ENCODE peak calls at places on chromosomes 1 and 21, in ten cellular contexts. Z is HFF-Myc, X is Peyer's patch, N is colonic mucosa, D is astrocyte of the spinal cord, J is cardiac muscle cell, B is tibial nerve, W is left ventricle myocardium inferior, L is AG04450, V is fibroblast of mammary gland. E is an unnamed sample.

GRCh38 chr1:1082239-1083180 is 8.4 kb upstream of the RNF223 start:
- DNase-seq in Z (no peak), X (peak; percentile 42), N (no peak), D (no peak), J (no peak), B (no peak), W (peak; percentile 13), L (no peak), V (no peak), E (peak; percentile 34)

GRCh38 chr1:18480315-18481189 is at the start of gene KLHDC7A:
- DNase-seq in Z (no peak), X (no peak), N (peak; percentile 46), D (no peak), J (peak; percentile 44), B (no peak), W (no peak), L (no peak), V (no peak), E (no peak)

GRCh38 chr1:113617438-113618141 is 141.7 kb downstream of the PHTF1 start:
- DNase-seq in Z (no peak), X (no peak), N (no peak), D (peak; percentile 42), J (peak; percentile 6), B (no peak), W (no peak), L (no peak), V (peak; percentile 50), E (no peak)

GRCh38 chr21:42925114-42925907 is at the start of gene ERVH48-1:
- DNase-seq in Z (no peak), X (no peak), N (no peak), D (no peak), J (peak; percentile 15), B (no peak), W (no peak), L (no peak), V (no peak), E (no peak)

GRCh38 chr1:44786138-44786840 is 1.7 kb downstream of the BEST4 start:
- DNase-seq in Z (no peak), X (peak; percentile 86), N (peak; percentile 77), D (peak; percentile 74), J (peak; percentile 80), B (no peak), W (peak; percentile 73), L (no peak), V (peak; percentile 58), E (peak; percentile 64)

GRCh38 chr1:49183489-49183888 is 406.8 kb upstream of the BEND5 start:
- DNase-seq in Z (no peak), X (no peak), N (no peak), D (no peak), J (no peak), B (no peak), W (no peak), L (no peak), V (no peak), E (no peak)

GRCh38 chr1:203328714-203329122 is 22.2 kb downstream of the FMOD start:
- DNase-seq in Z (no peak), X (peak; percentile 66), N (peak; percentile 74), D (peak; percentile 82), J (peak; percentile 54), B (no peak), W (no peak), L (no peak), V (no peak), E (peak; percentile 63)

GRCh38 chr1:201476670-201477344 is 7.8 kb upstream of the PHLDA3 start:
- DNase-seq in Z (no peak), X (no peak), N (no peak), D (no peak), J (no peak), B (no peak), W (no peak), L (no peak), V (peak; percentile 54), E (no peak)

GRCh38 chr1:176864211-176864610 is 300.3 kb downstream of the ASTN1 start:
- DNase-seq in Z (no peak), X (no peak), N (no peak), D (no peak), J (no peak), B (no peak), W (no peak), L (no peak), V (no peak), E (no peak)

GRCh38 chr1:163692266-163692665 is 370.5 kb downstream of the NUF2 start:
- DNase-seq in Z (no peak), X (no peak), N (no peak), D (no peak), J (no peak), B (no peak), W (no peak), L (no peak), V (no peak), E (no peak)

GRCh38 chr1:21885236-21886037 is 51.7 kb downstream of the HSPG2 start:
- DNase-seq in Z (no peak), X (no peak), N (no peak), D (no peak), J (no peak), B (no peak), W (no peak), L (no peak), V (no peak), E (no peak)

DNA sequence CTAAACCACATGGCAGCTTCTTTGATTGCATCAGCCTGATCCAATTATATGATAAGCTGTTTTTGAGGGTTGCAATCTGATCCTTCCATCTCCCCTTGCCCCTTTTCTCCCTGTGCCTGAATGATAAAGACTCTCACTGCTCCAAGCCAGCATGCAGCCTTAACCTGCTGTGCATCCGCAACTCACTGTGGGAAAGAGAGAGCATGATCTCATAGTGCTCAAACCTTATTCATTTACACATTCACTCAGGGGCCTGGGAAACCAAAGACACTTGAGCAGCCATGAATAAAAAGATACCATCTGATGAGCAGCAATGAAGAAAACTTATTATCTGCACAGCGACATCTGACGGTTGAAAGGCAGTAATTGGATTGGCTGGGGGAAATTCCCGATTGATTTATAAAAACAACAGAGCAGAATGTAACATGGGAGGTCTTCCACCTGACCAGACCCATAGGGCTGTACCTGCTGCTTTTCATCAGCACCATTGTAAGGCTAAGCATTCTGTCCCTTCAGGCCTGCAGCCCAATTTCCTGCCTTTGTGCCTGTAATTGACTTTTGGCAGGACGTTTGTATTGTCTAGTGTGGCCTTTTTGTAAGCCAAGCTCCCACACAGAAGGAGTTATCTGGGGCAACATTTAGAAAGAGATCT is 62.5 kb downstream of the KIAA0040 start:
- DNase-seq in Z (no peak), X (no peak), N (no peak), D (no peak), J (no peak), B (no peak), W (no peak), L (no peak), V (peak; percentile 22), E (no peak)
- TF ChIP-seq CTCF in Z (no peak), X (no peak), N (no peak), D (no peak), J (no peak), B (no peak), W (no peak), L (no peak), V (no peak), E (no peak)

DNA sequence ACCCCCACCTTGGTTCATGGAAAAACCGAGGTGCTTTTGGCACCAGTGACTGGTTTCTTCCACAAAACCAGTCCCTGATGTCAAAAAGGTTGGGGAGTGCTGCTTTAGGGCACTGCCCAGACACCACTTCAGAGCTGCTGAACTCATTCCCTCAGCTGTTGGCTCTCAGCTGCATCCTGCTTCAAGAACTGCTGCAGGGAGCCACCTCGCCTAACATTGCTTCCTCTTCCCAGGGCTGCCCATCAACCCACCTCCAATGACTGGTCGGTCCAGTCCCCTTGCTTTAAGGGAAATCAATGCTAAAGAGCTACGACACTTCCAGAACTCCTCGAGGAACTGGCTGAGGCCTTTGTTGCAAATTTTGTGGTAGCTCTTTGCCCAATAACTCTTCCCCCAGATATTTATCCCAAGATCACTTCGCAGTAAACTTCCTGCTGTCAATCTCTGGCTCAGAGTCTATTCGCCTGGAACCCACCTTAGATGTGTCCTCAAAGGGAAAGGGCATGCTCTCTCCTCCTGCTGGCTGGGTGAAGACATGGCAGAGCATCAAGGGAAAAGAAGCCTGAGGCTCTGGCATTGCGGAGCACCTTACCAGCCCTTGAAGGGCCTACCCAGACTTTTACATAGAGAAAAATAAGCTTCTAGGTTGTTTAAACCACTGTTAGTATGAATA is 29.0 kb downstream of the C1orf52 start:
- DNase-seq in Z (no peak), X (no peak), N (no peak), D (no peak), J (no peak), B (no peak), W (no peak), L (no peak), V (no peak), E (no peak)
- TF ChIP-seq CTCF in Z (peak; percentile 37), X (peak; percentile 36), N (peak; percentile 12), D (peak; percentile 32), J (peak; percentile 25), B (no peak), W (peak; percentile 26), L (peak; percentile 33), V (peak; percentile 42), E (no peak)

DNA sequence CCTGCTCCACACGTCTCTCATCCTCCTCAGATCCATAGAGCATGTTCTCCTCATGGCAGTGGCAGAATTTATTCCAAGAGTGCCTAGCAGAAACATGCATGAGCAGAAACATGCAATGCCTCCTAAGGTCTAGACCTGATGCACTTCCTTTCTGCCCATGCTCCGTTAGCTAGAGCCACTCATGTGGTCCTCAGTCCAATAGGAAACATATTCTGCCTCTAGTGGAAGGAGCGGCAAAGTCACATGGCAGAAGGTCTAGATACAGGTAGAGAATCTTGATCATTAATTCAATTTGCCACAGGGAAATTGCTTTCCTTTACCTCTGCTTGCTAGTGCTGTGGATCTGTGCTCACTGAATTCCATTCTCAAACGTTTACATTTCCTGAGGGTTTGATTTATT is 130.4 kb downstream of the KIF26B start:
- DNase-seq in Z (no peak), X (no peak), N (no peak), D (no peak), J (no peak), B (no peak), W (no peak), L (no peak), V (no peak), E (no peak)
- TF ChIP-seq CTCF in Z (no peak), X (no peak), N (no peak), D (no peak), J (no peak), B (no peak), W (no peak), L (no peak), V (no peak), E (no peak)

DNA sequence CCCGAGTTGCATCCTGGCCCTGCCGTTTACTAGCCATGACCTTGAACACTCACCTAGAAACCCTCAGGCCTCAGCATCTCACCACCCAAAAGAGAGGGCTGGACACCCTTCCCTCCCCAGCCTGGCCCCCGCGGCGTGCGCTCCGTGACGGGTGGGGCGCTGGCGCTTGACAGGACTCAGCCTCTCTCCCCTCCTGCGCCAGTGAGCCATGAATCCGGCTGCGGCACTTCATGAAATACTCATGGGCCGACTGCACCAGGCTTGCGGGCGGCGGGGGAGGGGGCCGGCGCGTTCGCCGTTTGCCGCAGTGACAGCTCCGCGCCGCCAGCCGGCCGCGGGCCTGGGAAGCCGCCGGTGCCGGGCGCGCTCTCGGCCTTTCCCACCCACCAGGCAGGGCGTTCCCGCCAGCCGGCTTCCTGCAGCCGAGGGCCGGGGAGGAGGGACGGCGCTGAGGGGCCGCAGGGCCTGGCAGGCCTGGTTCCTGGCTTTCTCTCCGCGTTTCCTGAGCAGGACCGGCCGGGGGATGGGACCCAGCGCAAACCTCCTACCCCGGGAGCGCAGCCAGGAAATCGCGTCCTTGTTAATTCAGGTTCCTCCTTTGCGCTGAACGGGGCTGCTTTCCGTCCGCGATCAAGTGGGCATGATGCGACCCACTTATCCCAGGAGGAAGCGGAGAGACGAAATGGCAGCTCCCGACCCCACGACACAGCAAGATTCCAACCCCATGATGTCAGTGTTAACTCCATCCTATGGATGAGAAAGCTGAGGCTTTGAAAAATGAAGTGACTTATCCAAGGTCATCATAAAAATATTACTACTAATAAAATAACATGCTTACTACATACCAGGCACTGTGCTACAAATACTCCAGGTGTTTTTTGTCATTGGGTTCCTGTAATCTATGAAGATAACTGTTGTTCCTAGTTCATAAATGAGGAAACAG is 9.1 kb upstream of the LUZP1 start:
- DNase-seq in Z (no peak), X (peak; percentile 84), N (peak; percentile 71), D (peak; percentile 80), J (peak; percentile 89), B (no peak), W (peak; percentile 88), L (no peak), V (peak; percentile 62), E (peak; percentile 84)
- TF ChIP-seq CTCF in Z (no peak), X (peak; percentile 57), N (no peak), D (peak; percentile 0), J (no peak), B (peak; percentile 72), W (peak; percentile 58), L (no peak), V (no peak), E (no peak)

E was measured in mesothelial cell of epicardium.